ENCODE peak calls at places on chromosomes 5 and 9, in eight cellular contexts. V is CD8-positive, alpha-beta T cell; X is heart right ventricle; B is mesenchymal stem cell; F is endothelial cell of umbilical vein; J is esophagus muscularis mucosa; Q is fibroblast of lung; R is cardiac muscle cell. U is an unnamed sample.
A peak's percentile ranks its signal among the peaks of the same experiment; 100 is the strongest.

GRCh38 chr5:126503602-126504104 is 80.4 kb downstream of the GRAMD2B start:
- DNase-seq in R (no peak), J (no peak), F (peak; percentile 44), B (peak; percentile 57), X (no peak), V (peak; percentile 6), Q (peak; percentile 60), U (no peak)

GRCh38 chr5:171413153-171413910 is 6.1 kb upstream of the FGF18 start:
- DNase-seq in X (no peak), R (no peak), V (no peak), B (no peak), F (no peak), J (no peak), Q (no peak), U (no peak)

GRCh38 chr5:151757233-151758140 is 944 bp downstream of the ATOX1 start:
- DNase-seq in F (no peak), X (no peak), R (no peak), Q (no peak), B (peak; percentile 40), J (no peak), V (peak; percentile 30), U (no peak)

GRCh38 chr5:67996596-67996995 is 219.0 kb upstream of the PIK3R1 start:
- DNase-seq in F (no peak), B (no peak), J (no peak), Q (no peak), X (no peak), R (no peak), V (no peak), U (no peak)

GRCh38 chr5:108884736-108885135 is 137.0 kb downstream of the FER start:
- DNase-seq in Q (peak; percentile 70), J (no peak), B (peak; percentile 85), F (peak; percentile 96), X (peak; percentile 50), R (no peak), V (no peak), U (no peak)

GRCh38 chr5:91281409-91281808 is 101.7 kb downstream of the ARRDC3 start:
- DNase-seq in V (no peak), R (no peak), J (no peak), B (peak; percentile 81), Q (peak; percentile 69), X (no peak), F (peak; percentile 90), U (no peak)

GRCh38 chr9:120434532-120434931 is 145.4 kb downstream of the CDK5RAP2 start:
- DNase-seq in V (no peak), J (no peak), B (peak; percentile 33), R (peak; percentile 12), Q (peak; percentile 96), X (peak; percentile 30), F (no peak), U (no peak)

GRCh38 chr5:180595381-180596114 is 4.2 kb upstream of the SCGB3A1 start:
- DNase-seq in J (no peak), V (no peak), F (no peak), Q (no peak), X (no peak), R (no peak), B (no peak), U (no peak)

GRCh38 chr9:133956520-133957076 is 35.5 kb downstream of the VAV2 start:
- DNase-seq in B (peak; percentile 73), X (no peak), J (no peak), Q (peak; percentile 37), R (no peak), V (no peak), F (peak; percentile 55), U (no peak)

GRCh38 chr5:68290260-68290674 is 74.7 kb downstream of the PIK3R1 start:
- DNase-seq in V (no peak), F (no peak), B (peak; percentile 53), J (no peak), Q (peak; percentile 68), R (peak; percentile 68), X (peak; percentile 41), U (no peak)

GRCh38 chr9:79664375-79664825 is 92.6 kb downstream of the TLE4 start:
- DNase-seq in F (no peak), J (no peak), Q (no peak), B (peak; percentile 35), V (no peak), X (no peak), R (no peak), U (no peak)

GRCh38 chr5:83473344-83474169 is 2.0 kb downstream of the VCAN start:
- DNase-seq in J (peak; percentile 98), B (peak; percentile 99), V (peak; percentile 30), Q (peak; percentile 99), F (peak; percentile 87), R (peak; percentile 96), X (peak; percentile 90), U (peak; percentile 27)

GRCh38 chr9:124733964-124734740 is 37.0 kb downstream of the NR6A1 start:
- DNase-seq in X (no peak), R (no peak), J (no peak), B (no peak), Q (no peak), F (no peak), V (no peak), U (no peak)

GRCh38 chr5:108472237-108472636 is 90.3 kb upstream of the FBXL17 start:
- DNase-seq in X (no peak), R (peak; percentile 29), F (no peak), J (no peak), V (no peak), B (peak; percentile 3), Q (no peak), U (no peak)

GRCh38 chr9:21611896-21612295 is 129.8 kb upstream of the IFNE start:
- DNase-seq in X (no peak), Q (no peak), V (peak; percentile 9), F (no peak), B (no peak), R (no peak), J (no peak), U (peak; percentile 62)

GRCh38 chr9:113154471-113154870 is 3.7 kb downstream of the SLC31A2 start:
- DNase-seq in X (no peak), J (no peak), F (no peak), R (no peak), B (peak; percentile 54), Q (peak; percentile 65), V (no peak), U (no peak)

GRCh38 chr5:132487841-132488555 is 2.6 kb downstream of the IRF1 start:
- DNase-seq in B (no peak), J (peak; percentile 90), F (no peak), X (no peak), Q (no peak), V (no peak), R (no peak), U (no peak)

GRCh38 chr9:74281674-74282073 is 215.5 kb upstream of the RORB start:
- DNase-seq in J (no peak), Q (no peak), V (no peak), X (no peak), R (no peak), B (no peak), F (no peak), U (no peak)

GRCh38 chr9:117028103-117028858 is 341.2 kb downstream of the TRIM32 start:
- DNase-seq in R (no peak), V (no peak), F (no peak), B (no peak), Q (no peak), X (no peak), J (no peak), U (no peak)

GRCh38 chr5:68088302-68088701 is 127.3 kb upstream of the PIK3R1 start:
- DNase-seq in J (no peak), V (no peak), X (no peak), F (no peak), B (peak; percentile 22), Q (peak; percentile 76), R (no peak), U (no peak)

GRCh38 chr9:105054488-105054887 is 126.5 kb upstream of the ABCA1 start:
- DNase-seq in X (no peak), F (no peak), J (no peak), B (peak; percentile 94), R (no peak), V (no peak), Q (peak; percentile 87), U (no peak)

DNA sequence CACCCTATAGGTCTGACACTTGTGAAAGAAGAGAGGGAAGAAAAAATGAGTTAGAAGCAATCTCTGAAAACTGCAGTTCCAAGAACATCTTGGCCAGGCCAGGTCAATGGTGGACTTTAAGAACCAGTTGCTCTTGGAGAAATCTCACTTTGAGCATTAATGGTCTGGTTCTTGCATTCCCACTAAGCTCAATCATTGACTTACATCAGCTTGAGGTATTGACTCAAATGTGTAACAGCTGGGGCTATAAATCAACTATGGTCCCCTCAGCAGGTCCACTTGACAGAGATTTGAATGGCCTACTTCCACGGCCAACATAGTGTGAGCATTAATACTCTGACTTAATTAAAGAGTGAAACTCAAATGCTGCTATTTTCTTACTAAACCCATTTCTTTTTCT is 357.8 kb upstream of the RGMB start:
- DNase-seq in Q (no peak), J (no peak), F (no peak), B (no peak), V (no peak), R (no peak), X (no peak), U (no peak)
- H3K27ac ChIP-seq in Q (peak overlapping the region; percentile 89), J (no peak overlapping the region), F (no peak overlapping the region), B (no peak overlapping the region), V (no peak overlapping the region), R (no peak overlapping the region), X (no peak overlapping the region), U (no peak overlapping the region)

GRCh38 chr5:40317023-40317422 is 362.7 kb upstream of the PTGER4 start:
- DNase-seq in Q (no peak), B (no peak), F (no peak), X (no peak), R (no peak), V (no peak), J (no peak), U (no peak)

GRCh38 chr5:40321514-40321913 is 358.2 kb upstream of the PTGER4 start:
- DNase-seq in X (no peak), B (no peak), F (peak; percentile 65), J (no peak), Q (no peak), V (no peak), R (no peak), U (no peak)

GRCh38 chr5:40318378-40318777 is 361.3 kb upstream of the PTGER4 start:
- DNase-seq in F (peak; percentile 47), X (no peak), V (no peak), B (no peak), J (no peak), Q (no peak), R (no peak), U (no peak)
- H3K9me3 ChIP-seq in F (no peaks in the 10 kb centered on the region), X (no peaks in the 10 kb centered on the region), V (no peaks in the 10 kb centered on the region), B (no peaks in the 10 kb centered on the region), J (no peaks in the 10 kb centered on the region), Q (no peaks in the 10 kb centered on the region), R (no peaks in the 10 kb centered on the region), U (no peaks in the 10 kb centered on the region)

DNA sequence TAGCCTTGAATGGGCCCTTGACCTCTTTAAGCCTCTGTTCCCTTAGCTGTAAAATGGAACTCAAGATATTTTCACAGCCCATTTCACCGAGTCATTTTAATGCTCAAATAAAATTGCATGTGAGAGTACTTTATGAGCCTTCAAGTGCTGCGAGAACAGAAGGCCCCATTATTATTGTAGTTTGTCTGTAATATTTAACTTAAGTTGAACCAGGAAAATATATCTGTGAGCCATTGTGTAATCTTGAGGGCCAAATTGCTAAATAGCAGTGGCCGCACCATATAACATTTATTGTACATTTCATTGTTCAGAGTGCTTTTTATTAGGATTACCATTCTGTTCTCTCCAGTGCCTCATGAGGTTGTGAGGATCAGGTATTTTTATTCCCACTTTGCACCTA is 250.0 kb downstream of the NTRK2 start:
- DNase-seq in X (no peak), F (no peak), B (no peak), R (no peak), Q (no peak), V (no peak), J (no peak), U (no peak)
- H3K4me1 ChIP-seq in X (no peaks in the 10 kb centered on the region), F (no peaks in the 10 kb centered on the region), B (no peaks in the 10 kb centered on the region), R (no peaks in the 10 kb centered on the region), Q (no peaks in the 10 kb centered on the region), V (no peaks in the 10 kb centered on the region), J (no peaks in the 10 kb centered on the region), U (no peaks in the 10 kb centered on the region)

GRCh38 chr5:45695011-45695667 is 1.0 kb downstream of the HCN1 start:
- DNase-seq in R (peak; percentile 63), V (no peak), F (no peak), Q (no peak), J (no peak), B (no peak), X (no peak), U (no peak)
- H3K27ac ChIP-seq in R (no peak overlapping the region), V (no peak overlapping the region), F (no peak overlapping the region), Q (no peak overlapping the region), J (no peak overlapping the region), B (no peak overlapping the region), X (no peak overlapping the region), U (no peak overlapping the region)

U was measured in naive thymus-derived CD4-positive, alpha-beta T cell.